ENCODE peak calls at places on chromosomes 12 and 14, in ten cellular contexts. One of them, this sample, is unnamed. For H3K36me3, the result is how much of the 10 kb centered on the place peaks cover.

GRCh38 chr14:21090940-21091663 is 7.4 kb downstream of the ZNF219 start:
- DNase-seq in heart right ventricle: peak
- DNase-seq in brain microvascular endothelial cell: no peak
- DNase-seq in vagina: no peak
- DNase-seq in endothelial cell of umbilical vein: no peak
- DNase-seq in esophagus muscularis mucosa: no peak
- DNase-seq in fibroblast of lung: no peak
- DNase-seq in adrenal gland: no peak
- DNase-seq in breast epithelium: no peak
- DNase-seq in OCI-LY7: no peak
- DNase-seq in this sample: no peak

GRCh38 chr14:59344711-59345455 is 120.3 kb downstream of the GPR135 start:
- DNase-seq in fibroblast of lung: no peak
- DNase-seq in vagina: no peak
- DNase-seq in heart right ventricle: no peak
- DNase-seq in breast epithelium: no peak
- DNase-seq in endothelial cell of umbilical vein: no peak
- DNase-seq in OCI-LY7: no peak
- DNase-seq in adrenal gland: no peak
- DNase-seq in brain microvascular endothelial cell: no peak
- DNase-seq in esophagus muscularis mucosa: no peak
- DNase-seq in this sample: no peak

GRCh38 chr12:126518596-126519200 is 1453.5 kb downstream of the AACS start:
- DNase-seq in endothelial cell of umbilical vein: no peak
- DNase-seq in vagina: no peak
- DNase-seq in OCI-LY7: no peak
- DNase-seq in esophagus muscularis mucosa: no peak
- DNase-seq in heart right ventricle: no peak
- DNase-seq in adrenal gland: no peak
- DNase-seq in breast epithelium: no peak
- DNase-seq in fibroblast of lung: peak
- DNase-seq in brain microvascular endothelial cell: no peak
- DNase-seq in this sample: no peak

GRCh38 chr14:64971890-64972785 is at the start of gene RAB15:
- DNase-seq in vagina: no peak
- DNase-seq in brain microvascular endothelial cell: no peak
- DNase-seq in breast epithelium: peak
- DNase-seq in fibroblast of lung: peak
- DNase-seq in esophagus muscularis mucosa: no peak
- DNase-seq in OCI-LY7: peak
- DNase-seq in endothelial cell of umbilical vein: peak
- DNase-seq in adrenal gland: no peak
- DNase-seq in heart right ventricle: peak
- DNase-seq in this sample: no peak

GRCh38 chr12:52543985-52544888 is 8.7 kb downstream of the KRT71 start:
- DNase-seq in fibroblast of lung: peak
- DNase-seq in vagina: no peak
- DNase-seq in esophagus muscularis mucosa: no peak
- DNase-seq in adrenal gland: peak
- DNase-seq in brain microvascular endothelial cell: no peak
- DNase-seq in endothelial cell of umbilical vein: no peak
- DNase-seq in heart right ventricle: peak
- DNase-seq in breast epithelium: no peak
- DNase-seq in OCI-LY7: no peak
- DNase-seq in this sample: no peak

GRCh38 chr12:121872546-121873223 is 14.0 kb upstream of the HPD start:
- DNase-seq in fibroblast of lung: peak
- DNase-seq in breast epithelium: no peak
- DNase-seq in endothelial cell of umbilical vein: no peak
- DNase-seq in esophagus muscularis mucosa: no peak
- DNase-seq in OCI-LY7: no peak
- DNase-seq in brain microvascular endothelial cell: peak
- DNase-seq in adrenal gland: no peak
- DNase-seq in heart right ventricle: peak
- DNase-seq in vagina: no peak
- DNase-seq in this sample: peak

GRCh38 chr14:76784881-76785280 is 23.6 kb downstream of the VASH1 start:
- DNase-seq in brain microvascular endothelial cell: peak
- DNase-seq in OCI-LY7: peak
- DNase-seq in adrenal gland: peak
- DNase-seq in vagina: no peak
- DNase-seq in breast epithelium: no peak
- DNase-seq in heart right ventricle: peak
- DNase-seq in fibroblast of lung: peak
- DNase-seq in endothelial cell of umbilical vein: peak
- DNase-seq in esophagus muscularis mucosa: peak
- DNase-seq in this sample: no peak

GRCh38 chr12:25926536-25926935 is 31.9 kb upstream of the RASSF8 start:
- DNase-seq in adrenal gland: no peak
- DNase-seq in OCI-LY7: no peak
- DNase-seq in heart right ventricle: no peak
- DNase-seq in esophagus muscularis mucosa: no peak
- DNase-seq in fibroblast of lung: no peak
- DNase-seq in endothelial cell of umbilical vein: peak
- DNase-seq in brain microvascular endothelial cell: no peak
- DNase-seq in breast epithelium: no peak
- DNase-seq in vagina: no peak
- DNase-seq in this sample: no peak

GRCh38 chr12:6735448-6736191 is 11.8 kb downstream of the COPS7A start:
- DNase-seq in endothelial cell of umbilical vein: peak
- DNase-seq in breast epithelium: peak
- DNase-seq in OCI-LY7: peak
- DNase-seq in brain microvascular endothelial cell: peak
- DNase-seq in heart right ventricle: peak
- DNase-seq in adrenal gland: peak
- DNase-seq in vagina: no peak
- DNase-seq in esophagus muscularis mucosa: no peak
- DNase-seq in fibroblast of lung: peak
- DNase-seq in this sample: no peak

GRCh38 chr14:105034314-105035039 is 13.6 kb upstream of the CDCA4 start:
- DNase-seq in adrenal gland: no peak
- DNase-seq in heart right ventricle: no peak
- DNase-seq in breast epithelium: no peak
- DNase-seq in brain microvascular endothelial cell: no peak
- DNase-seq in fibroblast of lung: no peak
- DNase-seq in vagina: no peak
- DNase-seq in OCI-LY7: no peak
- DNase-seq in endothelial cell of umbilical vein: no peak
- DNase-seq in esophagus muscularis mucosa: no peak
- DNase-seq in this sample: no peak
- H3K4me3 ChIP-seq in adrenal gland: no peak
- H3K4me3 ChIP-seq in heart right ventricle: no peak
- H3K4me3 ChIP-seq in breast epithelium: peak
- H3K4me3 ChIP-seq in brain microvascular endothelial cell: peak
- H3K4me3 ChIP-seq in fibroblast of lung: no peak
- H3K4me3 ChIP-seq in vagina: no peak
- H3K4me3 ChIP-seq in OCI-LY7: no peak
- H3K4me3 ChIP-seq in endothelial cell of umbilical vein: no peak
- H3K4me3 ChIP-seq in esophagus muscularis mucosa: no peak
- H3K4me3 ChIP-seq in this sample: no peak

GRCh38 chr14:52951730-52952481 is 1.1 kb upstream of the FERMT2 start:
- DNase-seq in fibroblast of lung: peak
- DNase-seq in brain microvascular endothelial cell: peak
- DNase-seq in OCI-LY7: no peak
- DNase-seq in heart right ventricle: peak
- DNase-seq in endothelial cell of umbilical vein: peak
- DNase-seq in breast epithelium: peak
- DNase-seq in adrenal gland: peak
- DNase-seq in vagina: no peak
- DNase-seq in esophagus muscularis mucosa: peak
- DNase-seq in this sample: no peak
- TF ChIP-seq CTCF in fibroblast of lung: peak
- TF ChIP-seq CTCF in brain microvascular endothelial cell: peak
- TF ChIP-seq CTCF in OCI-LY7: no peak
- TF ChIP-seq CTCF in heart right ventricle: no peak
- TF ChIP-seq CTCF in endothelial cell of umbilical vein: peak
- TF ChIP-seq CTCF in breast epithelium: no peak
- TF ChIP-seq CTCF in adrenal gland: peak
- TF ChIP-seq CTCF in vagina: no peak
- TF ChIP-seq CTCF in esophagus muscularis mucosa: no peak
- TF ChIP-seq CTCF in this sample: peak

DNA sequence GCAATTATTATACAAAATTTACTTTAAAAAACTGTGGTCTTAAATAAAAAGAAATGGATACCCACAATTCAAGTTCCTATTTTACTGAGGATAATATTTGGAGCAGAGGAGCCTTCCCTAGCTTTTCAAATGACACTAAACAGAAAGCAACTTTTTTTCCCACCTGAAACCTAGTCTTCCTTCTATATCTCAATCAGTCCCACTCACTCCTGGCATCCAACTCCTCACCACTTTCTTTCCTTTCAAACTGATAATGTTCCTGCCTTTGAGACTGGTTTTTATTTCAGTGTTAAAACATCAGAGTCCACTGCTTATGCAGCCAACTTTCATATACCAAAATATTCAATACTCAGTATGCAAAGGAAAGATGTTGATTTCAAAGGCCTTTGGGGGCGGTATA is 225.6 kb downstream of the GXYLT1 start:
- DNase-seq in OCI-LY7: no peak
- DNase-seq in vagina: no peak
- DNase-seq in fibroblast of lung: no peak
- DNase-seq in brain microvascular endothelial cell: no peak
- DNase-seq in adrenal gland: no peak
- DNase-seq in heart right ventricle: no peak
- DNase-seq in esophagus muscularis mucosa: no peak
- DNase-seq in endothelial cell of umbilical vein: no peak
- DNase-seq in breast epithelium: no peak
- DNase-seq in this sample: no peak
- H3K36me3 ChIP-seq in OCI-LY7: under half
- H3K36me3 ChIP-seq in vagina: under half
- H3K36me3 ChIP-seq in fibroblast of lung: under half
- H3K36me3 ChIP-seq in brain microvascular endothelial cell: under half
- H3K36me3 ChIP-seq in adrenal gland: under half
- H3K36me3 ChIP-seq in heart right ventricle: under half
- H3K36me3 ChIP-seq in esophagus muscularis mucosa: under half
- H3K36me3 ChIP-seq in endothelial cell of umbilical vein: under half
- H3K36me3 ChIP-seq in breast epithelium: under half
- H3K36me3 ChIP-seq in this sample: under half

DNA sequence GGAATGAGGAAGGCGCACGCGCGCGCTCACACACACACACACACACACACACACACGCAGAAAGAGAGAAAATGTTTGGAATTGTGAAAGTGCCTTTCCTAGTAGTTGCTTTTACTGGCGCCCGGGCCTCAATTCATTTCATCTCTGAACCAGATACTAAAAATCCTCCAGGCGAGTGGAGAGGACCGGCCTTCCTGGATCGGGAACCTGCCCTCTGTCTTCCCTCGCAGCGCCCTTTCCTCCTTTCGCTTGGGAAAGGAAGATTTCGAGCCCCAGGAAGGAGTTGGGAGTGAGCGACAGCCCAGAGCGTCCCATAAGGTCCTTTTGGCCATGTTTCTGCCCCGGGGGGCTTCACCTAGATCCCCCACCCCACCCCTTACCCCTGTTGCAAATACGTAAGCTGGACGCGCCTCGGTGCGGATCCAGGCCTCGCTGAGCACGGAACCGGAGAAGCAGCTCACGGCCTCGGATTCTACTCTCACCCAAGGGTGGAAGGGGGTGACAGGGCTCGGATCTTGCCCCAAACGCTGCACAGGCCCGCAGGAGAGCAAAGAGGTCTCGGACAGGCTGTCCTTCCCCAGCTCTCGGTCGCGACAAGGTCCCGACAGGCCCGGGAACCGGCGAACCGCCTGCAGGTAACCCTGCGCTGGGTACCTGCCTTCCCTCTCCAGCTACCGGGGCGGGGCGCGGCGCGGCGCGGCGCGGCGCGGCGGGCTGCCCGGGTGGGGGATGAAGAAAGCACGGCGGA is 8.0 kb upstream of the TBX3 start:
- DNase-seq in fibroblast of lung: no peak
- DNase-seq in adrenal gland: peak
- DNase-seq in vagina: no peak
- DNase-seq in esophagus muscularis mucosa: no peak
- DNase-seq in heart right ventricle: no peak
- DNase-seq in brain microvascular endothelial cell: no peak
- DNase-seq in endothelial cell of umbilical vein: no peak
- DNase-seq in OCI-LY7: no peak
- DNase-seq in breast epithelium: no peak
- DNase-seq in this sample: no peak
- H3K4me3 ChIP-seq in fibroblast of lung: peak
- H3K4me3 ChIP-seq in adrenal gland: peak
- H3K4me3 ChIP-seq in vagina: peak
- H3K4me3 ChIP-seq in esophagus muscularis mucosa: peak
- H3K4me3 ChIP-seq in heart right ventricle: peak
- H3K4me3 ChIP-seq in brain microvascular endothelial cell: no peak
- H3K4me3 ChIP-seq in endothelial cell of umbilical vein: no peak
- H3K4me3 ChIP-seq in OCI-LY7: no peak
- H3K4me3 ChIP-seq in breast epithelium: peak
- H3K4me3 ChIP-seq in this sample: peak

GRCh38 chr12:124191024-124191359 is 103.9 kb upstream of the RFLNA start:
- DNase-seq in breast epithelium: no peak
- DNase-seq in endothelial cell of umbilical vein: peak
- DNase-seq in vagina: no peak
- DNase-seq in fibroblast of lung: peak
- DNase-seq in adrenal gland: no peak
- DNase-seq in brain microvascular endothelial cell: no peak
- DNase-seq in heart right ventricle: no peak
- DNase-seq in esophagus muscularis mucosa: no peak
- DNase-seq in OCI-LY7: peak
- DNase-seq in this sample: no peak
- TF ChIP-seq CTCF in breast epithelium: no peak
- TF ChIP-seq CTCF in endothelial cell of umbilical vein: no peak
- TF ChIP-seq CTCF in vagina: no peak
- TF ChIP-seq CTCF in fibroblast of lung: no peak
- TF ChIP-seq CTCF in adrenal gland: no peak
- TF ChIP-seq CTCF in brain microvascular endothelial cell: no peak
- TF ChIP-seq CTCF in heart right ventricle: no peak
- TF ChIP-seq CTCF in esophagus muscularis mucosa: no peak
- TF ChIP-seq CTCF in OCI-LY7: no peak
- TF ChIP-seq CTCF in this sample: no peak

DNA sequence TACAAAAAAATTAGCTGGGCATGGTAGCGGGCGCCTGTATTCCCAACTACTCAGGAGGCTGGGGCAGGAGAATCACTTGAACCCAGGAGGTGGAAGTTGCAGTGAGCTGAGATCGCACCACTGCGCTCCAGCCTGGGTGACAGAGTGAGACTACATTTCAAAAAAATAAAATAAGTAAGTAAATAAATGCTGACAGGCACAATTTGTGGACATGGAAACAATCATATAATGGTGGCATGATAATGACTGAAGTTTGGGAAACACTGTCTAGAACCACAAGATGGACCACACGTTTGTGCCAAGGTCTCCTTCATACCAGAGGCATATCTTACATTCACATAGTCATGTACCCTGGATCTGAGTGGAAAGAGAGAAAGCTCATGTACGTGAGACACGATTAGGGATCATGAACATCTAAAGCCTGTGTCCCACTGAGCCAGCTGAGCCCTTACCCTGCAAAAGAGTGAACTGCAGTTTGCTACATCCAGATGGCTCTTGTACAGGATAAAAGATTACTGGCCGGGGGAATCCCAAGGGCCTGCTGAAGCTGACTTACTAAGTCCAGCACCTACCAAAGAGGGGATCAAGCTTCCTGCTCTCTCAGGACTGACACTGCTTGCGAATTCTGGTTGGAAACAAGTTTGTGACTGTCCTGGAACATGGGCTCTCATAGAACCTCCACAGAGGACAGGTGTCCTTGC is 62.9 kb downstream of the TRAFD1 start:
- DNase-seq in adrenal gland: no peak
- DNase-seq in brain microvascular endothelial cell: no peak
- DNase-seq in breast epithelium: no peak
- DNase-seq in esophagus muscularis mucosa: no peak
- DNase-seq in vagina: no peak
- DNase-seq in heart right ventricle: no peak
- DNase-seq in OCI-LY7: no peak
- DNase-seq in fibroblast of lung: no peak
- DNase-seq in endothelial cell of umbilical vein: no peak
- DNase-seq in this sample: no peak
- H3K36me3 ChIP-seq in adrenal gland: half or more
- H3K36me3 ChIP-seq in brain microvascular endothelial cell: under half
- H3K36me3 ChIP-seq in breast epithelium: under half
- H3K36me3 ChIP-seq in esophagus muscularis mucosa: half or more
- H3K36me3 ChIP-seq in vagina: under half
- H3K36me3 ChIP-seq in heart right ventricle: half or more
- H3K36me3 ChIP-seq in OCI-LY7: under half
- H3K36me3 ChIP-seq in fibroblast of lung: under half
- H3K36me3 ChIP-seq in endothelial cell of umbilical vein: under half
- H3K36me3 ChIP-seq in this sample: under half